ENCODE peak calls at places on chromosomes 16 and 17, in six cellular contexts. I is mucosa of descending colon, Q is choroid plexus epithelial cell, L is fibroblast of pulmonary artery, Z is AG04449, B is lower leg skin. S is an unnamed sample.

GRCh38 chr16:48500981-48501380 is 109.0 kb downstream of the N4BP1 start:
- DNase-seq in L (no peak), I (no peak), Q (no peak), B (no peak), Z (no peak), S (no peak)

GRCh38 chr17:64788286-64789060 is 126.4 kb upstream of the SMURF2 start:
- DNase-seq in Z (no peak), L (no peak), I (peak; percentile 31), Q (no peak), B (no peak), S (no peak)

GRCh38 chr17:65270932-65271700 is 133.9 kb downstream of the RGS9 start:
- DNase-seq in Q (no peak), Z (no peak), I (no peak), L (no peak), B (no peak), S (peak; percentile 27)

GRCh38 chr17:740240-741055 is 8.1 kb downstream of the TLCD3A start:
- DNase-seq in Q (no peak), B (no peak), Z (no peak), I (peak; percentile 52), L (no peak), S (no peak)

GRCh38 chr17:77460514-77461046 is 319.8 kb downstream of the SEC14L1 start:
- DNase-seq in I (no peak), Z (no peak), B (no peak), Q (no peak), L (no peak), S (peak; percentile 66)

GRCh38 chr16:30985401-30986128 is 558 bp downstream of the HSD3B7 start:
- DNase-seq in I (peak; percentile 85), Q (no peak), Z (no peak), L (no peak), B (peak; percentile 67), S (no peak)

GRCh38 chr17:77526728-77527355 is 386.1 kb downstream of the SEC14L1 start:
- DNase-seq in Z (no peak), I (no peak), B (no peak), Q (no peak), L (no peak), S (no peak)

GRCh38 chr16:30660424-30661251 is 2.4 kb downstream of the FBRS start:
- DNase-seq in Q (peak; percentile 65), L (no peak), I (peak; percentile 82), Z (no peak), B (no peak), S (no peak)

GRCh38 chr17:82037113-82037888 is at the start of gene DCXR:
- DNase-seq in I (peak; percentile 99), L (peak; percentile 95), Q (peak; percentile 97), B (peak; percentile 98), Z (peak; percentile 49), S (peak; percentile 97)

GRCh38 chr16:88737298-88738166 is 31.2 kb downstream of the CTU2 start:
- DNase-seq in Q (peak; percentile 79), Z (no peak), I (peak; percentile 90), L (peak; percentile 68), B (peak; percentile 54), S (no peak)

GRCh38 chr17:46770818-46771600 is 47.5 kb downstream of the WNT3 start:
- DNase-seq in Z (no peak), I (no peak), Q (peak; percentile 30), L (peak; percentile 30), B (no peak), S (no peak)
- TF ChIP-seq CTCF in Z (no peak), I (no peak), Q (peak; percentile 10), L (no peak), B (no peak), S (peak; percentile 21)

GRCh38 chr16:23156110-23156509 is 6.9 kb upstream of the USP31 start:
- DNase-seq in B (no peak), Q (no peak), I (no peak), L (no peak), Z (no peak), S (no peak)

GRCh38 chr16:23152386-23153178 is 3.3 kb upstream of the USP31 start:
- DNase-seq in Q (no peak), B (no peak), L (no peak), I (no peak), Z (no peak), S (no peak)

GRCh38 chr16:23156946-23157460 is 7.8 kb upstream of the USP31 start:
- DNase-seq in B (no peak), I (no peak), L (no peak), Q (no peak), Z (no peak), S (no peak)

GRCh38 chr16:23158114-23158513 is 8.9 kb upstream of the USP31 start:
- DNase-seq in Z (no peak), Q (no peak), L (no peak), B (no peak), I (no peak), S (no peak)

GRCh38 chr16:23155445-23156049 is 6.3 kb upstream of the USP31 start:
- DNase-seq in B (no peak), L (peak; percentile 29), Z (no peak), Q (peak; percentile 42), I (no peak), S (no peak)
- TF ChIP-seq CTCF in B (no peak), L (peak; percentile 48), Z (peak; percentile 38), Q (peak; percentile 66), I (no peak), S (peak; percentile 33)

GRCh38 chr16:67109407-67110135 is at the start of gene PHAF1:
- DNase-seq in I (peak; percentile 96), L (peak; percentile 92), Q (peak; percentile 92), B (peak; percentile 89), Z (no peak), S (peak; percentile 99)
- TF ChIP-seq CTCF in I (no peak), L (no peak), Q (no peak), B (no peak), Z (no peak), S (no peak)

GRCh38 chr16:10731790-10732189 is 11.9 kb upstream of the NUBP1 start:
- DNase-seq in B (no peak), Q (no peak), Z (no peak), I (no peak), L (no peak), S (no peak)

GRCh38 chr16:10728488-10728887 is 15.2 kb upstream of the NUBP1 start:
- DNase-seq in L (no peak), Z (no peak), B (no peak), Q (no peak), I (no peak), S (no peak)

GRCh38 chr16:10729104-10729503 is 14.5 kb upstream of the NUBP1 start:
- DNase-seq in L (no peak), I (no peak), B (no peak), Z (no peak), Q (no peak), S (no peak)

GRCh38 chr16:10728035-10728462 is 15.6 kb upstream of the NUBP1 start:
- DNase-seq in I (no peak), Q (no peak), Z (no peak), L (no peak), B (no peak), S (no peak)

DNA sequence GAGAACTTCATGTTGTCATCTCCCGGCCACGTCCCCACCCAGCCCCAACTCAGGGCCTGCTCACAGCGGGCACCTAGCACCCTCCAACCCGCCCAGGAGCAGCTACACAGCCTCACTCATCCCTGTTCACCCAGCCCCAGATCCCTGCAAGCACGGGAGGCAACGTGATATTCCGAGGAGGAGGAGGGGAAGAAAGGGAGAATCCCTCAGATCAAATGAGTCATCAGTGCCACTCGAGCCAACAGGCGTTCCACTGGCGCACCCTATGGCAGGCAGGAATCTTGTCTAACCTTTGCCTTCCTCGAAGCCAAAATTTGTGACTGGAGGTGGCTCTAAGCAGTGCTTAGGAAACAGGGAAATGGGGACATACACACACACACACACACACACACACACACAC is 14.0 kb upstream of the NUBP1 start:
- DNase-seq in I (no peak), Q (peak; percentile 11), Z (no peak), L (peak; percentile 42), B (peak; percentile 74), S (no peak)
- TF ChIP-seq CTCF in I (no peak), Q (no peak), Z (no peak), L (no peak), B (no peak), S (no peak)

S was measured in type B pancreatic cell.